ENCODE peak calls at places on chromosomes 1 and 21, in ten cellular contexts. K, L, S, D, A, N, B, Q, O and X are unnamed samples.

GRCh38 chr1:160353223-160353622 is 10.0 kb downstream of the NCSTN start:
- DNase-seq in K (no peak), L (no peak), S (no peak), D (no peak), A (no peak), N (peak), B (no peak), Q (no peak), O (no peak), X (no peak)

GRCh38 chr1:97980530-97980929 is 59.7 kb upstream of the DPYD start:
- DNase-seq in K (no peak), L (no peak), S (no peak), D (no peak), A (no peak), N (no peak), B (no peak), Q (no peak), O (no peak), X (no peak)

GRCh38 chr1:19209439-19209989 is 552 bp downstream of the UBR4 start:
- DNase-seq in K (peak), L (peak), S (peak), D (peak), A (no peak), N (peak), B (peak), Q (no peak), O (peak), X (no peak)

GRCh38 chr1:77031101-77031662 is 163.9 kb downstream of the ST6GALNAC5 start:
- DNase-seq in K (peak), L (peak), S (no peak), D (peak), A (peak), N (peak), B (no peak), Q (no peak), O (peak), X (no peak)

GRCh38 chr21:27424601-27425000 is 457.7 kb upstream of the ADAMTS5 start:
- DNase-seq in K (peak), L (no peak), S (no peak), D (no peak), A (no peak), N (peak), B (no peak), Q (no peak), O (no peak), X (no peak)

GRCh38 chr1:154220970-154221814 is 437 bp downstream of the UBAP2L start:
- DNase-seq in K (peak), L (peak), S (peak), D (peak), A (peak), N (peak), B (peak), Q (no peak), O (peak), X (peak)

GRCh38 chr1:165034136-165034535 is 322.4 kb downstream of the LMX1A start:
- DNase-seq in K (peak), L (peak), S (no peak), D (no peak), A (no peak), N (peak), B (no peak), Q (no peak), O (no peak), X (no peak)

GRCh38 chr1:231938651-231939050 is 312.1 kb downstream of the DISC1 start:
- DNase-seq in K (no peak), L (no peak), S (no peak), D (no peak), A (no peak), N (peak), B (no peak), Q (no peak), O (no peak), X (no peak)

GRCh38 chr1:81305997-81306452 is 494.7 kb upstream of the ADGRL2 start:
- DNase-seq in K (peak), L (peak), S (no peak), D (peak), A (peak), N (peak), B (no peak), Q (no peak), O (no peak), X (no peak)

GRCh38 chr1:207908112-207908734 is 2.7 kb downstream of the CD34 start:
- DNase-seq in K (no peak), L (no peak), S (no peak), D (no peak), A (no peak), N (peak), B (no peak), Q (no peak), O (no peak), X (no peak)

GRCh38 chr1:20185834-20186782 is at the start of the genes PLA2G2C and UBXN10:
- DNase-seq in K (no peak), L (peak), S (peak), D (peak), A (no peak), N (no peak), B (peak), Q (no peak), O (no peak), X (peak)

GRCh38 chr1:101474039-101474665 is 237.3 kb downstream of the S1PR1 start:
- DNase-seq in K (no peak), L (peak), S (no peak), D (peak), A (peak), N (no peak), B (peak), Q (peak), O (peak), X (no peak)

GRCh38 chr1:82801151-82801550 is 1000.4 kb downstream of the ADGRL2 start:
- DNase-seq in K (no peak), L (no peak), S (no peak), D (no peak), A (no peak), N (no peak), B (no peak), Q (no peak), O (no peak), X (no peak)

GRCh38 chr1:87204441-87204840 is 124.2 kb upstream of the LMO4 start:
- DNase-seq in K (no peak), L (no peak), S (no peak), D (no peak), A (no peak), N (no peak), B (no peak), Q (no peak), O (no peak), X (no peak)